ENCODE peak calls at places on chromosomes 1 and 21, in five cellular contexts. U is neuronal stem cell; J is H1; K is heart right ventricle; X is effector memory CD4-positive, alpha-beta T cell. E is an unnamed sample.

GRCh38 chr1:213887842-213888241 is 99.9 kb upstream of the PROX1 start:
- DNase-seq in U (no peak), J (no peak), K (no peak), X (no peak), E (no peak)

GRCh38 chr21:29170935-29171334 is 40.5 kb downstream of the MAP3K7CL start:
- DNase-seq in U (no peak), J (no peak), K (no peak), X (no peak), E (no peak)

GRCh38 chr1:199448641-199449040 is 578.9 kb upstream of the NR5A2 start:
- DNase-seq in U (no peak), J (no peak), K (no peak), X (no peak), E (no peak)

GRCh38 chr1:101323530-101323929 is 86.7 kb downstream of the S1PR1 start:
- DNase-seq in U (no peak), J (no peak), K (no peak), X (no peak), E (no peak)

GRCh38 chr1:59006309-59006698 is 222.5 kb upstream of the JUN start:
- DNase-seq in U (no peak), J (no peak), K (no peak), X (no peak), E (no peak)

GRCh38 chr1:54409156-54410142 is 3.3 kb upstream of the SSBP3 start:
- DNase-seq in U (no peak), J (no peak), K (no peak), X (no peak), E (no peak)

GRCh38 chr1:21703318-21703963 is 34.3 kb upstream of the RAP1GAP start:
- DNase-seq in U (no peak), J (no peak), K (no peak), X (no peak), E (no peak)

GRCh38 chr1:13228343-13228781 is 2.4 kb upstream of the PRAMEF18 start:
- DNase-seq in U (no peak), J (no peak), K (no peak), X (no peak), E (no peak)

GRCh38 chr1:220962031-220962751 is 82.9 kb downstream of the HLX start:
- DNase-seq in U (no peak), J (no peak), K (no peak), X (no peak), E (no peak)

DNA sequence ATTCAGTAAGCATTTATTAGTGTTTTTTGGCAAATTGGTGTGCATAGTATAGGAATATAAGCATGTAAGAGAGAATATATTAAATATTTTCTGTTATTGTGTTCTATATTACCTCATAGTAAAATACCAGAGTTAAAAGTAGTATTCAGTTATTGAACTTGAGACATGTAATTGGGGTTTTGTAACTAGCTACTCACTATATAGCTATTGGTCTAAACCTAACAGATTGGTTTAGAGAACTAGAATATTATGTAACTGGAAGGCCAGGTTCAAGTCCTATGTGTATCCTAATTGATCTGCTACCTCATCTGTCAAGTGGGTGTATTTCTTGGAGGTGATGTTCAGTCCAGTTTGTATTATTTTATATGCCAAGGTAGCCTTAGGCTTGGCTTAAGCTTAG is 26.3 kb downstream of the CLIC4 start:
- DNase-seq in U (no peak), J (no peak), K (no peak), X (no peak), E (no peak)
- H3K4me3 ChIP-seq in U (no peak overlapping the region), J (no peak overlapping the region), K (no peak overlapping the region), X (no peak overlapping the region), E (no peak overlapping the region)

GRCh38 chr1:107942829-107943228 is 22.2 kb downstream of the VAV3 start:
- DNase-seq in U (no peak), J (no peak), K (no peak), X (no peak), E (no peak)

GRCh38 chr1:107941123-107941522 is 23.9 kb downstream of the VAV3 start:
- DNase-seq in U (no peak), J (no peak), K (peak; percentile 17), X (no peak), E (peak; percentile 55)

GRCh38 chr1:107936498-107937481 is 28.2 kb downstream of the VAV3 start:
- DNase-seq in U (peak; percentile 14), J (peak; percentile 48), K (peak; percentile 51), X (no peak), E (no peak)

GRCh38 chr1:107939256-107939655 is 25.7 kb downstream of the VAV3 start:
- DNase-seq in U (no peak), J (no peak), K (no peak), X (no peak), E (no peak)

DNA sequence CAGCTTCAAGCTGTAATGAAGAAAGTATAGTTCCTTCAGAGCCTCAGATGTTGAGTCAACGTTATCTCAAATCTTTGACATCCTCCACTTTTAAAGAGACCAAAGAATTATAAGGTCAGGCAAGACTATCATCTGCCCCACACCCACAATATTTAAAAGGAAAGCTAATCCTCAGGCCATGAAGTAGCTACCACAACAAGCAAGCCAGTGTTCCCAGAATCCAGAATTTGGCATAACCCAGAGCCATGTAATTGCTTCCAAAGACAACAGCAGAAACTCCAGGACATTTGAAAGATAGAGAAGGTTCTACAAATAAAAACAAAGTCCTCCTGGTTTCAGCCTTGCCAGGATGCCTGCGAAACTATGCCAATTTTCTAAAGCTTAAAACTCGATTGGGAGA is 24.8 kb downstream of the VAV3 start:
- DNase-seq in U (no peak), J (no peak), K (peak; percentile 32), X (no peak), E (no peak)
- H3K4me1 ChIP-seq in U (peaks cover 9% of the 10 kb centered on the region), J (peaks cover 14% of the 10 kb centered on the region), K (no peaks in the 10 kb centered on the region), X (no peaks in the 10 kb centered on the region), E (no peaks in the 10 kb centered on the region)

GRCh38 chr1:26438041-26438440 is 5.9 kb downstream of the DHDDS start:
- DNase-seq in U (no peak), J (no peak), K (no peak), X (no peak), E (no peak)

GRCh38 chr1:26440259-26440658 is 8.1 kb downstream of the DHDDS start:
- DNase-seq in U (no peak), J (no peak), K (no peak), X (no peak), E (no peak)
- H3K36me3 ChIP-seq in U (peaks cover 40% of the 10 kb centered on the region), J (peaks cover 60% of the 10 kb centered on the region), K (peaks cover 58% of the 10 kb centered on the region), X (peaks cover 67% of the 10 kb centered on the region), E (peaks cover 11% of the 10 kb centered on the region)

DNA sequence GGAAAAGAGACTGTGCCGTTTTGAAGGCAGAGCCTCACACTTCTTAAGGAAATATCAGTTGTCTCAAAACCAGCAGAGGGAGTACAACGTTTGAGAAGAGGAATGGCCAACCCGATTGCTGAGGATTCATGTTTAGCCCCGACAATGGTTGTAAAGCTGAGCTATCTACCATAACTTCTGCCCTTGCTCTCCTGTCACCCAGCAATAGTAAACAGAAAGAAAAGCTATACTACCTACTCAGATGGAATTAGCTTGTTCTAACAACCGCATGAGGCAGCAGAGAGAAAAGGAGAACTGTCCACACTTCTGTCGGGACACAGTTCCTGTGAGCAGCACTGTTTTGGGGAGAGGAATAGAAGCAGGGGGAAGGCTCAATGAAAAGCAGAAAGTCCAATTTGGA is 91.2 kb downstream of the SLC45A1 start:
- DNase-seq in U (no peak), J (no peak), K (peak; percentile 44), X (no peak), E (no peak)
- H3K4me3 ChIP-seq in U (no peak overlapping the region), J (no peak overlapping the region), K (no peak overlapping the region), X (no peak overlapping the region), E (no peak overlapping the region)

GRCh38 chr1:3522112-3522511 is 67.6 kb downstream of the ARHGEF16 start:
- DNase-seq in U (no peak), J (no peak), K (no peak), X (no peak), E (no peak)
- H3K4me1 ChIP-seq in U (no peaks in the 10 kb centered on the region), J (no peaks in the 10 kb centered on the region), K (no peaks in the 10 kb centered on the region), X (no peaks in the 10 kb centered on the region), E (no peaks in the 10 kb centered on the region)

GRCh38 chr1:160326393-160326792 is 16.7 kb downstream of the COPA start:
- DNase-seq in U (no peak), J (no peak), K (no peak), X (no peak), E (no peak)
- H3K36me3 ChIP-seq in U (peaks cover 20% of the 10 kb centered on the region), J (peaks cover 49% of the 10 kb centered on the region), K (peaks cover 74% of the 10 kb centered on the region), X (peaks cover 71% of the 10 kb centered on the region), E (peaks cover 14% of the 10 kb centered on the region)

GRCh38 chr1:234963180-234963903 is 165.3 kb downstream of the TOMM20 start:
- DNase-seq in U (no peak), J (no peak), K (peak; percentile 84), X (peak; percentile 80), E (peak; percentile 94)
- H3K4me3 ChIP-seq in U (no peak overlapping the region), J (no peak overlapping the region), K (no peak overlapping the region), X (no peak overlapping the region), E (no peak overlapping the region)

GRCh38 chr1:201022178-201022823 is 1.2 kb downstream of the KIF21B start:
- DNase-seq in U (no peak), J (no peak), K (no peak), X (no peak), E (no peak)

GRCh38 chr1:201019321-201019977 is 4.1 kb downstream of the KIF21B start:
- DNase-seq in U (no peak), J (no peak), K (no peak), X (peak; percentile 85), E (peak; percentile 80)

GRCh38 chr1:201020647-201021332 is 2.7 kb downstream of the KIF21B start:
- DNase-seq in U (peak; percentile 68), J (peak; percentile 66), K (no peak), X (no peak), E (no peak)

GRCh38 chr1:201021333-201022177 is 2.0 kb downstream of the KIF21B start:
- DNase-seq in U (no peak), J (no peak), K (no peak), X (no peak), E (no peak)

GRCh38 chr1:201020040-201020591 is 3.4 kb downstream of the KIF21B start:
- DNase-seq in U (no peak), J (no peak), K (no peak), X (no peak), E (no peak)
- H3K4me1 ChIP-seq in U (peaks cover 40% of the 10 kb centered on the region), J (peaks cover 22% of the 10 kb centered on the region), K (peaks cover 8% of the 10 kb centered on the region), X (peaks cover 75% of the 10 kb centered on the region), E (no peaks in the 10 kb centered on the region)

GRCh38 chr1:167704767-167705166 is 17.0 kb upstream of the MPZL1 start:
- DNase-seq in U (no peak), J (no peak), K (no peak), X (no peak), E (no peak)

GRCh38 chr1:167705250-167705649 is 16.5 kb upstream of the MPZL1 start:
- DNase-seq in U (no peak), J (no peak), K (no peak), X (no peak), E (no peak)

GRCh38 chr1:167703557-167703956 is 18.2 kb upstream of the MPZL1 start:
- DNase-seq in U (no peak), J (no peak), K (no peak), X (no peak), E (no peak)

GRCh38 chr1:167698313-167698712 is 23.5 kb upstream of the MPZL1 start:
- DNase-seq in U (no peak), J (no peak), K (no peak), X (no peak), E (no peak)

GRCh38 chr1:167701510-167701909 is 20.3 kb upstream of the MPZL1 start:
- DNase-seq in U (no peak), J (no peak), K (no peak), X (no peak), E (no peak)
- H3K36me3 ChIP-seq in U (no peaks in the 10 kb centered on the region), J (no peaks in the 10 kb centered on the region), K (no peaks in the 10 kb centered on the region), X (peaks cover 83% of the 10 kb centered on the region), E (no peaks in the 10 kb centered on the region)

GRCh38 chr1:38047603-38048146 is 1.1 kb upstream of the POU3F1 start:
- DNase-seq in U (no peak), J (peak; percentile 72), K (no peak), X (no peak), E (no peak)
- H3K4me3 ChIP-seq in U (peak overlapping the region; percentile 85), J (peak overlapping the region; percentile 68), K (peak overlapping the region; percentile 69), X (peak overlapping the region; percentile 62), E (no peak overlapping the region)